ENCODE peak calls at places on chromosomes 6 and 20, in five cellular contexts. One of them, this sample, is unnamed.
A peak's percentile ranks its signal among the peaks of the same experiment; 100 is the strongest.

GRCh38 chr6:43900560-43901329 is 130.7 kb downstream of the VEGFA start:
- DNase-seq in activated naive CD4-positive, alpha-beta T cell treated with anti-CD3 and anti-CD28 coated beads, Interleukin-2, amount 10 ng/mL, durations not matched to agents 7 days and 5 days: no peak
- DNase-seq in NCI-H2171: peak; percentile 11
- DNase-seq in GM06990: no peak
- DNase-seq in H54: no peak
- DNase-seq in this sample: no peak

GRCh38 chr20:57450419-57450818 is 59.2 kb downstream of the RBM38 start:
- DNase-seq in activated naive CD4-positive, alpha-beta T cell treated with anti-CD3 and anti-CD28 coated beads, Interleukin-2, amount 10 ng/mL, durations not matched to agents 7 days and 5 days: peak; percentile 46
- DNase-seq in H54: no peak
- DNase-seq in NCI-H2171: no peak
- DNase-seq in GM06990: peak; percentile 74
- DNase-seq in this sample: no peak

GRCh38 chr6:79494841-79495240 is 42.4 kb downstream of the LCA5 start:
- DNase-seq in GM06990: no peak
- DNase-seq in NCI-H2171: no peak
- DNase-seq in H54: no peak
- DNase-seq in activated naive CD4-positive, alpha-beta T cell treated with anti-CD3 and anti-CD28 coated beads, Interleukin-2, amount 10 ng/mL, durations not matched to agents 7 days and 5 days: no peak
- DNase-seq in this sample: no peak

GRCh38 chr6:39884696-39885095 is 49.6 kb downstream of the MOCS1 start:
- DNase-seq in activated naive CD4-positive, alpha-beta T cell treated with anti-CD3 and anti-CD28 coated beads, Interleukin-2, amount 10 ng/mL, durations not matched to agents 7 days and 5 days: no peak
- DNase-seq in H54: no peak
- DNase-seq in NCI-H2171: no peak
- DNase-seq in GM06990: no peak
- DNase-seq in this sample: no peak

GRCh38 chr6:45677381-45677992 is 299.8 kb upstream of the SUPT3H start:
- DNase-seq in GM06990: peak; percentile 50
- DNase-seq in NCI-H2171: no peak
- DNase-seq in H54: no peak
- DNase-seq in activated naive CD4-positive, alpha-beta T cell treated with anti-CD3 and anti-CD28 coated beads, Interleukin-2, amount 10 ng/mL, durations not matched to agents 7 days and 5 days: peak; percentile 71
- DNase-seq in this sample: no peak

GRCh38 chr20:34111057-34111711 is 859 bp downstream of the EIF2S2 start:
- DNase-seq in GM06990: no peak
- DNase-seq in NCI-H2171: no peak
- DNase-seq in H54: no peak
- DNase-seq in activated naive CD4-positive, alpha-beta T cell treated with anti-CD3 and anti-CD28 coated beads, Interleukin-2, amount 10 ng/mL, durations not matched to agents 7 days and 5 days: no peak
- DNase-seq in this sample: no peak

GRCh38 chr20:41405436-41405835 is 38.8 kb upstream of the EMILIN3 start:
- DNase-seq in NCI-H2171: no peak
- DNase-seq in GM06990: no peak
- DNase-seq in H54: no peak
- DNase-seq in activated naive CD4-positive, alpha-beta T cell treated with anti-CD3 and anti-CD28 coated beads, Interleukin-2, amount 10 ng/mL, durations not matched to agents 7 days and 5 days: no peak
- DNase-seq in this sample: no peak

GRCh38 chr20:49948809-49949507 is 12.8 kb downstream of the RNF114 start:
- DNase-seq in activated naive CD4-positive, alpha-beta T cell treated with anti-CD3 and anti-CD28 coated beads, Interleukin-2, amount 10 ng/mL, durations not matched to agents 7 days and 5 days: peak; percentile 12
- DNase-seq in H54: peak; percentile 76
- DNase-seq in GM06990: no peak
- DNase-seq in NCI-H2171: no peak
- DNase-seq in this sample: no peak

GRCh38 chr6:81725127-81725526 is 27.4 kb downstream of the TENT5A start:
- DNase-seq in activated naive CD4-positive, alpha-beta T cell treated with anti-CD3 and anti-CD28 coated beads, Interleukin-2, amount 10 ng/mL, durations not matched to agents 7 days and 5 days: no peak
- DNase-seq in NCI-H2171: no peak
- DNase-seq in H54: no peak
- DNase-seq in GM06990: no peak
- DNase-seq in this sample: no peak

GRCh38 chr6:150079604-150080003 is 10.7 kb upstream of the ULBP3 start:
- DNase-seq in GM06990: no peak
- DNase-seq in activated naive CD4-positive, alpha-beta T cell treated with anti-CD3 and anti-CD28 coated beads, Interleukin-2, amount 10 ng/mL, durations not matched to agents 7 days and 5 days: peak; percentile 64
- DNase-seq in H54: no peak
- DNase-seq in NCI-H2171: no peak
- DNase-seq in this sample: no peak

GRCh38 chr6:125251516-125252229 is 50.1 kb downstream of the HDDC2 start:
- DNase-seq in activated naive CD4-positive, alpha-beta T cell treated with anti-CD3 and anti-CD28 coated beads, Interleukin-2, amount 10 ng/mL, durations not matched to agents 7 days and 5 days: no peak
- DNase-seq in H54: no peak
- DNase-seq in NCI-H2171: no peak
- DNase-seq in GM06990: no peak
- DNase-seq in this sample: no peak

GRCh38 chr20:49482621-49483017 is at the start of gene KCNB1:
- DNase-seq in H54: peak; percentile 46
- DNase-seq in activated naive CD4-positive, alpha-beta T cell treated with anti-CD3 and anti-CD28 coated beads, Interleukin-2, amount 10 ng/mL, durations not matched to agents 7 days and 5 days: peak; percentile 74
- DNase-seq in GM06990: peak; percentile 16
- DNase-seq in NCI-H2171: no peak
- DNase-seq in this sample: peak; percentile 28

GRCh38 chr6:3228791-3229565 is 1.5 kb upstream of the TUBB2B start:
- DNase-seq in activated naive CD4-positive, alpha-beta T cell treated with anti-CD3 and anti-CD28 coated beads, Interleukin-2, amount 10 ng/mL, durations not matched to agents 7 days and 5 days: peak; percentile 61
- DNase-seq in GM06990: peak; percentile 71
- DNase-seq in H54: no peak
- DNase-seq in NCI-H2171: peak; percentile 68
- DNase-seq in this sample: peak; percentile 50

GRCh38 chr20:59470521-59470920 is 133.8 kb upstream of the PHACTR3 start:
- DNase-seq in GM06990: no peak
- DNase-seq in activated naive CD4-positive, alpha-beta T cell treated with anti-CD3 and anti-CD28 coated beads, Interleukin-2, amount 10 ng/mL, durations not matched to agents 7 days and 5 days: no peak
- DNase-seq in NCI-H2171: no peak
- DNase-seq in H54: no peak
- DNase-seq in this sample: no peak

This sample was measured in CD8-positive, alpha-beta memory T cell.